ENCODE peak calls at places on chromosome 19, in five cellular contexts. Y, D, O, B and U are unnamed samples.

GRCh38 chr19:17348700-17349099 is 11.3 kb downstream of the GTPBP3 start:
- DNase-seq in Y (no peak), D (peak), O (no peak), B (no peak), U (no peak)

GRCh38 chr19:11659612-11660011 is 62.3 kb downstream of the ZNF627 start:
- DNase-seq in Y (no peak), D (no peak), O (no peak), B (no peak), U (no peak)

GRCh38 chr19:9883764-9884163 is 48.6 kb downstream of the PIN1 start:
- DNase-seq in Y (no peak), D (no peak), O (no peak), B (no peak), U (no peak)

GRCh38 chr19:55495646-55496349 is 7.6 kb downstream of the SSC5D start:
- DNase-seq in Y (no peak), D (no peak), O (no peak), B (no peak), U (no peak)

GRCh38 chr19:3234800-3235199 is 10.3 kb downstream of the CELF5 start:
- DNase-seq in Y (no peak), D (no peak), O (no peak), B (no peak), U (no peak)

GRCh38 chr19:15456871-15457700 is 7.3 kb downstream of the RASAL3 start:
- DNase-seq in Y (peak), D (peak), O (no peak), B (no peak), U (peak)

GRCh38 chr19:1747285-1748114 is 5.8 kb upstream of the ONECUT3 start:
- DNase-seq in Y (peak), D (no peak), O (no peak), B (no peak), U (no peak)

GRCh38 chr19:51129716-51130115 is 5.0 kb downstream of the SIGLEC9 start:
- DNase-seq in Y (no peak), D (no peak), O (no peak), B (no peak), U (peak)

GRCh38 chr19:36719687-36720556 is 32.5 kb downstream of the ZNF567 start:
- DNase-seq in Y (no peak), D (no peak), O (no peak), B (no peak), U (no peak)

GRCh38 chr19:912181-913079 is 589 bp downstream of the R3HDM4 start:
- DNase-seq in Y (no peak), D (peak), O (no peak), B (no peak), U (no peak)

GRCh38 chr19:42879613-42880012 is at the start of gene PSG1:
- DNase-seq in Y (no peak), D (no peak), O (no peak), B (no peak), U (no peak)

GRCh38 chr19:18919895-18920204 is 335 bp downstream of the DDX49 start:
- DNase-seq in Y (no peak), D (no peak), O (no peak), B (no peak), U (no peak)

GRCh38 chr19:8310342-8311055 is 2.3 kb upstream of the CD320 start:
- DNase-seq in Y (no peak), D (peak), O (no peak), B (peak), U (peak)

GRCh38 chr19:15087182-15087581 is 5.2 kb downstream of the OR1I1 start:
- DNase-seq in Y (no peak), D (no peak), O (no peak), B (no peak), U (no peak)

GRCh38 chr19:57363734-57364181 is 407 bp downstream of the TRAPPC2B start:
- DNase-seq in Y (no peak), D (no peak), O (no peak), B (no peak), U (no peak)

GRCh38 chr19:40803170-40803856 is 4.3 kb downstream of the EGLN2 start:
- DNase-seq in Y (no peak), D (no peak), O (no peak), B (no peak), U (no peak)

GRCh38 chr19:33143897-33144405 is 12.0 kb downstream of the WDR88 start:
- DNase-seq in Y (peak), D (peak), O (no peak), B (peak), U (peak)

GRCh38 chr19:4343845-4344713 is 717 bp downstream of the MPND start:
- DNase-seq in Y (no peak), D (peak), O (no peak), B (peak), U (peak)

GRCh38 chr19:8196271-8196908 is 12.8 kb upstream of the CERS4 start:
- DNase-seq in Y (no peak), D (no peak), O (no peak), B (no peak), U (no peak)

GRCh38 chr19:21264891-21265290 is 64.3 kb downstream of the ZNF708 start:
- DNase-seq in Y (no peak), D (no peak), O (no peak), B (no peak), U (no peak)

GRCh38 chr19:21256722-21257121 is 72.5 kb downstream of the ZNF708 start:
- DNase-seq in Y (peak), D (no peak), O (no peak), B (no peak), U (no peak)

GRCh38 chr19:21264416-21264815 is 64.8 kb downstream of the ZNF708 start:
- DNase-seq in Y (no peak), D (no peak), O (no peak), B (no peak), U (no peak)

DNA sequence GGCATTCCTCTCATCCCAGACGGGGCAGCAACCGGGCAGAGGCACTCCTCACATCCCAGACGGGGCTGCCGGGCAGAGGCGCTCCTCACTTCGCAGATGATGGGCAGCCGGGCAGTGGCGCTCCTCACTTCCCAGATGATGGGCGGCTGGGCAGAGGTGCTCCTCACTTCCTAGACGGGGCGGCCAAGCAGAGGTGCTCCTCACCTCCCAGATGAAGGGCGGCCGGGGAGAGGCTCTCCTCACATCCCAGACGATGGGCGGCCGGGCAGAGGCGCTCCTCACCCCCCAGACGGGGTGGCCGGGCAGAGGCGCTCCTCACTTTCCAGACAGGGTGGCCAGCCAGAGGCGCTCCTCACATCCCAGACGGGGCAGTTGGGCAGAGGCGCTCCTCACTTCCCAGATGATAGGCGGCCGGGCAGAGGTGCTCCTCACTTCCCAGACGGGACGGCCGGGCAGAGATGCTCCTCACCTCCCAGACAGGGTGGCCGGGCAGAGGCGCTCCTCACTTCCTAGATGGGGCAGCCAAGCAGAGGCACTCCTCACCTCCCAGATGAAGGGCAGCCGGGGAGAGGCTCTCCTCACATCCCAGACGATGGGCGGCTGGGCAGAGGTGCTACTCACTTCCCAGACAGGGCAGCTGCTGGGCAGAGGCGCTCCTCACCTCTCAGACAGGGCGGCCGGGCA is 68.9 kb downstream of the ZNF708 start:
- DNase-seq in Y (no peak), D (no peak), O (no peak), B (no peak), U (no peak)
- TF ChIP-seq POLR2A in Y (no peak), D (no peak), O (no peak), B (no peak), U (no peak)

GRCh38 chr19:5829567-5830315 is 9.8 kb downstream of the FUT6 start:
- DNase-seq in Y (no peak), D (no peak), O (no peak), B (no peak), U (no peak)

GRCh38 chr19:5828661-5829566 is 10.6 kb downstream of the FUT6 start:
- DNase-seq in Y (no peak), D (no peak), O (no peak), B (no peak), U (no peak)

GRCh38 chr19:5827342-5827890 is 12.1 kb downstream of the FUT6 start:
- DNase-seq in Y (no peak), D (no peak), O (no peak), B (no peak), U (no peak)

GRCh38 chr19:5826531-5827341 is 12.8 kb downstream of the FUT6 start:
- DNase-seq in Y (peak), D (no peak), O (no peak), B (peak), U (peak)

DNA sequence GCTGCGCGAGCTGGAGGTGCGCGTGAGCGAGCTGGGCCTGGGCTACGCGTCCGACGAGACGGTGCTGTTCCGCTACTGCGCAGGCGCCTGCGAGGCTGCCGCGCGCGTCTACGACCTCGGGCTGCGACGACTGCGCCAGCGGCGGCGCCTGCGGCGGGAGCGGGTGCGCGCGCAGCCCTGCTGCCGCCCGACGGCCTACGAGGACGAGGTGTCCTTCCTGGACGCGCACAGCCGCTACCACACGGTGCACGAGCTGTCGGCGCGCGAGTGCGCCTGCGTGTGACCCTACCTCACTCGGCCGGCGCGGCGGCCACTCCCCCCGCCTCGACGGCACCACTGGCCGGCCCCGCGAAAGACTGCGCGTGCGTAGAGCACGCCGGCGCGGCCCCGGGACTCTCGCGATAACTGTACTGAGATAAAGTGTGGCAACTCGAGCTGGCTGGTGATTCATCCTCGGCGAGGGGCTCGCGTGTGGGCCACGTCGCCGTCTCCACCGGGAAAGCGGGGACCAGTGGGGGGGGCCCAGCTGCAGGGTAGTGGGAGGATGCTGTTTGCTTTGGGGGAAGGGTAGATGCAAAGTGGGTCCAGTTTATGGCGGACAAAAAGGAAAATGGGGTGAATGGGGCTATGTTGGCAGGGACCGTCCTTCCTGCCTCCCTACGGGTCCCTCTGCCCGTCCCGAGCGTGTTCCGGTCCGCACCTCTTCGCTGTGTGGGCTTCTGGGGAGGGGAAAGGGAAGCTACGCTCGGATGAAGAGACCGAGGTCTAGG is 11.4 kb downstream of the FUT6 start:
- DNase-seq in Y (peak), D (peak), O (peak), B (peak), U (peak)
- H3K4me3 ChIP-seq in Y (peak), D (peak), O (peak), B (peak), U (peak)

GRCh38 chr19:48900477-48901452 is 653 bp downstream of the NUCB1 start:
- DNase-seq in Y (no peak), D (peak), O (no peak), B (peak), U (no peak)
- TF ChIP-seq POLR2A in Y (no peak), D (no peak), O (no peak), B (no peak), U (no peak)

DNA sequence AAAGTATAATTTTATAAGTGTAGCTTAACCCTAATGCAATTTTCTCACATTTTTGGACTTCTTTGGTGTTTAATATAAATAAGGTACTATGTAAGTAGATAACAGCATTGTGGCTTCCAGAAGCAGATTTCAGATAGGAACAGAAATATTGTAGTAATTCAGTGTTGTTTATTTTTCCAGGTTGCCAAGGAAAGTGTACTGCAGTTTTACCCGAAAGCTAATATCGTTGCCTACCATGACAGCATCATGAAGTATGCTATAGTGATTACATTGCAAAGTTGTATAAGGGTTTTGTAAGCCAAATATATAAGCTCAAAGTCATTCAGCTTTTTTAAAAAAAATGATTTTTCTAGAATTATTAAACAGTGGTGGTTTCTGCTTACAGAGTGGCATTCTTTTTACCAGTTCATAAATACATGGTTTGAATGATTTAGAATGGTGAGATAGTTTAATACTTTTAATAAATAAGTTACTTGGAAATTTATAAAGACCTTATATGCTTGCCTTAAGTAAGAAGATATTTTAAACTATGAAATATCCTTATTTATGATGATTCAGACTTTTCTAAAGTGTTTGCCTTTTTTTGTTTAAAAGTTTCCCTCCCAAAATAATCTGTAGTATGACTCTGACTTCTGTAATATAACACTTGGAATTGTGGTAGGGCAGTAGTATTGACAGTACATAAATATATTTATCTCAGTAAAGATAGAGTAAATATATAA is 3.7 kb downstream of the UBA2 start:
- DNase-seq in Y (no peak), D (no peak), O (no peak), B (no peak), U (no peak)
- H3K4me3 ChIP-seq in Y (no peak), D (no peak), O (no peak), B (no peak), U (no peak)

GRCh38 chr19:44515907-44516306 is 13.6 kb downstream of the CEACAM20 start:
- DNase-seq in Y (no peak), D (no peak), O (no peak), B (no peak), U (no peak)

GRCh38 chr19:44525721-44526430 is 3.6 kb downstream of the CEACAM20 start:
- DNase-seq in Y (no peak), D (no peak), O (no peak), B (peak), U (no peak)

GRCh38 chr19:44517146-44517545 is 12.3 kb downstream of the CEACAM20 start:
- DNase-seq in Y (no peak), D (no peak), O (no peak), B (no peak), U (no peak)

DNA sequence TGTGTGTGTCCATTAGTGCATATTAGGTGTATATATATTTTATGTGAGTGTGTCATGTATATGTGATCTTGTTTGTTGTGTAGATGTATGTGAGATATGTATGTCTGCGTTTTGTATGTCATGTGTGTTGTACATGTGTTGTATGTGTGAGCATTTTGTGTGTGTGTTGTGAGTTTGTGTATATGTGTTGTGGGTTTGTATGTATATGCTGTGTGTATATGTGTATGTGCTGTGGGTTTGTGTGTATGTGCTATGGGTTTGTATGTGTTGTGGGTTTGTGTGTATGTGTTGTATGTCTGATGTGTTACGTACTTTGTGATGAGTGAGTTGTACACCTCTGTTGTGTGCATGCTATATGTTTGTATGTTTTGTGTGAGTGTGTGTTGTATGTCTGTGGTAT is 8.1 kb downstream of the CEACAM20 start:
- DNase-seq in Y (no peak), D (no peak), O (no peak), B (no peak), U (no peak)
- TF ChIP-seq POLR2A in Y (no peak), D (no peak), O (no peak), B (no peak), U (no peak)

DNA sequence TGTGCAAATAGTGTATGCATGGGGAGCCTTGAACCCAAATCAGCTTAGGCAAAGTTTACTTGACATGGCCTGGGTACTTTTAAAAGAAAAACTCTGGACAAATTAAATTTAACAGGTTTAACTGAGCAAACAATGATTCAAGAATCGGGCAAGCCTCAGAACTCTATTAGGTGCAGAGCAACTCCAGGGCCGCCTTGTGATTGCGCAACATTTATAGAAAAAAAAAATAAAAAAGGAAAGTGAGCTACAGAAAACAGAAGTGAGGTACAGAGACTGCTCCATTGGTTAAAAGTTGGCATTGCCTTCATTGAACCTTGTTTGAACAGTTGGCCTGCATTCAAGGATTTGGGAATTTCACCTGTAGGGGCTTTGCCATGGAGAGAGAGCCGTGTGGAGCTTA is 421.0 kb upstream of the TSHZ3 start:
- DNase-seq in Y (no peak), D (no peak), O (no peak), B (no peak), U (no peak)
- H3K4me3 ChIP-seq in Y (no peak), D (no peak), O (no peak), B (no peak), U (no peak)

GRCh38 chr19:38661996-38662395 is 14.5 kb downstream of the ACTN4 start:
- DNase-seq in Y (no peak), D (no peak), O (no peak), B (no peak), U (no peak)
- TF ChIP-seq POLR2A in Y (no peak), D (no peak), O (no peak), B (no peak), U (no peak)